ENCODE peak calls at places on chromosomes 5 and 9, in four cellular contexts. One of them, this sample, is unnamed.

GRCh38 chr5:158877706-158878105 is 222.0 kb downstream of the EBF1 start:
- DNase-seq in NCI-H524: no peak
- DNase-seq in C1 segment of cervical spinal cord: no peak
- DNase-seq in activated effector memory CD4-positive, alpha-beta T cell treated with anti-CD3 and anti-CD28 coated beads, Interleukin-2, amount 50 U/mL, for 16 hours: no peak
- DNase-seq in this sample: no peak

GRCh38 chr9:19397845-19398244 is 11.0 kb upstream of the ACER2 start:
- DNase-seq in NCI-H524: no peak
- DNase-seq in C1 segment of cervical spinal cord: no peak
- DNase-seq in activated effector memory CD4-positive, alpha-beta T cell treated with anti-CD3 and anti-CD28 coated beads, Interleukin-2, amount 50 U/mL, for 16 hours: no peak
- DNase-seq in this sample: no peak

GRCh38 chr9:138082918-138083636 is 205.5 kb downstream of the CACNA1B start:
- DNase-seq in NCI-H524: no peak
- DNase-seq in C1 segment of cervical spinal cord: no peak
- DNase-seq in activated effector memory CD4-positive, alpha-beta T cell treated with anti-CD3 and anti-CD28 coated beads, Interleukin-2, amount 50 U/mL, for 16 hours: peak
- DNase-seq in this sample: peak

GRCh38 chr5:34923694-34924461 is 5.5 kb upstream of the DNAJC21 start:
- DNase-seq in NCI-H524: no peak
- DNase-seq in C1 segment of cervical spinal cord: no peak
- DNase-seq in activated effector memory CD4-positive, alpha-beta T cell treated with anti-CD3 and anti-CD28 coated beads, Interleukin-2, amount 50 U/mL, for 16 hours: no peak
- DNase-seq in this sample: no peak

GRCh38 chr5:61290815-61291214 is 41.2 kb upstream of the ZSWIM6 start:
- DNase-seq in NCI-H524: no peak
- DNase-seq in C1 segment of cervical spinal cord: no peak
- DNase-seq in activated effector memory CD4-positive, alpha-beta T cell treated with anti-CD3 and anti-CD28 coated beads, Interleukin-2, amount 50 U/mL, for 16 hours: no peak
- DNase-seq in this sample: no peak

GRCh38 chr5:79547429-79547822 is 33.5 kb upstream of the HOMER1 start:
- DNase-seq in NCI-H524: no peak
- DNase-seq in C1 segment of cervical spinal cord: no peak
- DNase-seq in activated effector memory CD4-positive, alpha-beta T cell treated with anti-CD3 and anti-CD28 coated beads, Interleukin-2, amount 50 U/mL, for 16 hours: no peak
- DNase-seq in this sample: no peak

GRCh38 chr5:135582099-135582781 is 3.4 kb upstream of the CXCL14 start:
- DNase-seq in NCI-H524: no peak
- DNase-seq in C1 segment of cervical spinal cord: no peak
- DNase-seq in activated effector memory CD4-positive, alpha-beta T cell treated with anti-CD3 and anti-CD28 coated beads, Interleukin-2, amount 50 U/mL, for 16 hours: no peak
- DNase-seq in this sample: no peak

GRCh38 chr5:112616812-112617547 is 120.7 kb upstream of the APC start:
- DNase-seq in NCI-H524: no peak
- DNase-seq in C1 segment of cervical spinal cord: no peak
- DNase-seq in activated effector memory CD4-positive, alpha-beta T cell treated with anti-CD3 and anti-CD28 coated beads, Interleukin-2, amount 50 U/mL, for 16 hours: no peak
- DNase-seq in this sample: no peak

GRCh38 chr9:36165766-36166149 is 3.4 kb upstream of the CCIN start:
- DNase-seq in NCI-H524: no peak
- DNase-seq in C1 segment of cervical spinal cord: no peak
- DNase-seq in activated effector memory CD4-positive, alpha-beta T cell treated with anti-CD3 and anti-CD28 coated beads, Interleukin-2, amount 50 U/mL, for 16 hours: no peak
- DNase-seq in this sample: no peak

GRCh38 chr5:10995891-10996290 is 234.9 kb upstream of the DAP start:
- DNase-seq in NCI-H524: no peak
- DNase-seq in C1 segment of cervical spinal cord: no peak
- DNase-seq in activated effector memory CD4-positive, alpha-beta T cell treated with anti-CD3 and anti-CD28 coated beads, Interleukin-2, amount 50 U/mL, for 16 hours: no peak
- DNase-seq in this sample: no peak

GRCh38 chr5:68336200-68336599 is 120.6 kb downstream of the PIK3R1 start:
- DNase-seq in NCI-H524: no peak
- DNase-seq in C1 segment of cervical spinal cord: no peak
- DNase-seq in activated effector memory CD4-positive, alpha-beta T cell treated with anti-CD3 and anti-CD28 coated beads, Interleukin-2, amount 50 U/mL, for 16 hours: no peak
- DNase-seq in this sample: no peak

GRCh38 chr9:15390200-15390599 is 32.5 kb upstream of the SNAPC3 start:
- DNase-seq in NCI-H524: no peak
- DNase-seq in C1 segment of cervical spinal cord: no peak
- DNase-seq in activated effector memory CD4-positive, alpha-beta T cell treated with anti-CD3 and anti-CD28 coated beads, Interleukin-2, amount 50 U/mL, for 16 hours: no peak
- DNase-seq in this sample: no peak

GRCh38 chr9:98793031-98793430 is 3.3 kb downstream of the ANKS6 start:
- DNase-seq in NCI-H524: no peak
- DNase-seq in C1 segment of cervical spinal cord: no peak
- DNase-seq in activated effector memory CD4-positive, alpha-beta T cell treated with anti-CD3 and anti-CD28 coated beads, Interleukin-2, amount 50 U/mL, for 16 hours: no peak
- DNase-seq in this sample: no peak